ENCODE peak calls at places on chromosome 14, in ten cellular contexts. One of them, this sample, is unnamed.

GRCh38 chr14:65229431-65230286 is 127.3 kb upstream of the MAX start:
- DNase-seq in neural crest cell: peak
- DNase-seq in astrocyte: peak
- DNase-seq in cardiac fibroblast: peak
- DNase-seq in RWPE1: peak
- DNase-seq in fibroblast of the aortic adventitia: peak
- DNase-seq in AG04450: no peak
- DNase-seq in lower leg skin: peak
- DNase-seq in OCI-LY7: peak
- DNase-seq in psoas muscle: no peak
- DNase-seq in this sample: no peak

GRCh38 chr14:77988966-77989365 is 181.2 kb upstream of the NRXN3 start:
- DNase-seq in RWPE1: no peak
- DNase-seq in lower leg skin: no peak
- DNase-seq in AG04450: peak
- DNase-seq in fibroblast of the aortic adventitia: peak
- DNase-seq in OCI-LY7: no peak
- DNase-seq in neural crest cell: no peak
- DNase-seq in cardiac fibroblast: peak
- DNase-seq in psoas muscle: peak
- DNase-seq in astrocyte: peak
- DNase-seq in this sample: no peak

GRCh38 chr14:74509587-74510210 is 16.1 kb downstream of the ISCA2 start:
- DNase-seq in cardiac fibroblast: no peak
- DNase-seq in psoas muscle: no peak
- DNase-seq in lower leg skin: no peak
- DNase-seq in OCI-LY7: no peak
- DNase-seq in RWPE1: no peak
- DNase-seq in astrocyte: no peak
- DNase-seq in AG04450: no peak
- DNase-seq in fibroblast of the aortic adventitia: no peak
- DNase-seq in neural crest cell: no peak
- DNase-seq in this sample: no peak

GRCh38 chr14:45526715-45527549 is 273.9 kb upstream of the MIS18BP1 start:
- DNase-seq in RWPE1: peak
- DNase-seq in OCI-LY7: peak
- DNase-seq in AG04450: no peak
- DNase-seq in fibroblast of the aortic adventitia: no peak
- DNase-seq in astrocyte: no peak
- DNase-seq in neural crest cell: peak
- DNase-seq in psoas muscle: no peak
- DNase-seq in lower leg skin: no peak
- DNase-seq in cardiac fibroblast: no peak
- DNase-seq in this sample: peak

GRCh38 chr14:75911883-75912282 is 69.9 kb downstream of the TGFB3 start:
- DNase-seq in cardiac fibroblast: peak
- DNase-seq in RWPE1: no peak
- DNase-seq in psoas muscle: no peak
- DNase-seq in AG04450: no peak
- DNase-seq in astrocyte: peak
- DNase-seq in neural crest cell: peak
- DNase-seq in fibroblast of the aortic adventitia: peak
- DNase-seq in OCI-LY7: no peak
- DNase-seq in lower leg skin: no peak
- DNase-seq in this sample: no peak

GRCh38 chr14:36056846-36057245 is 119.7 kb downstream of the PTCSC3 start:
- DNase-seq in neural crest cell: no peak
- DNase-seq in lower leg skin: no peak
- DNase-seq in psoas muscle: no peak
- DNase-seq in astrocyte: no peak
- DNase-seq in cardiac fibroblast: no peak
- DNase-seq in OCI-LY7: no peak
- DNase-seq in AG04450: no peak
- DNase-seq in fibroblast of the aortic adventitia: no peak
- DNase-seq in RWPE1: no peak
- DNase-seq in this sample: no peak

GRCh38 chr14:70642313-70643235 is 858 bp downstream of the TTC9 start:
- DNase-seq in lower leg skin: no peak
- DNase-seq in fibroblast of the aortic adventitia: no peak
- DNase-seq in neural crest cell: peak
- DNase-seq in psoas muscle: peak
- DNase-seq in AG04450: no peak
- DNase-seq in OCI-LY7: peak
- DNase-seq in astrocyte: no peak
- DNase-seq in RWPE1: no peak
- DNase-seq in cardiac fibroblast: no peak
- DNase-seq in this sample: no peak

GRCh38 chr14:74913986-74914573 is 9.0 kb downstream of the RPS6KL1 start:
- DNase-seq in psoas muscle: peak
- DNase-seq in astrocyte: peak
- DNase-seq in OCI-LY7: peak
- DNase-seq in AG04450: peak
- DNase-seq in cardiac fibroblast: peak
- DNase-seq in lower leg skin: peak
- DNase-seq in RWPE1: peak
- DNase-seq in fibroblast of the aortic adventitia: peak
- DNase-seq in neural crest cell: peak
- DNase-seq in this sample: no peak

DNA sequence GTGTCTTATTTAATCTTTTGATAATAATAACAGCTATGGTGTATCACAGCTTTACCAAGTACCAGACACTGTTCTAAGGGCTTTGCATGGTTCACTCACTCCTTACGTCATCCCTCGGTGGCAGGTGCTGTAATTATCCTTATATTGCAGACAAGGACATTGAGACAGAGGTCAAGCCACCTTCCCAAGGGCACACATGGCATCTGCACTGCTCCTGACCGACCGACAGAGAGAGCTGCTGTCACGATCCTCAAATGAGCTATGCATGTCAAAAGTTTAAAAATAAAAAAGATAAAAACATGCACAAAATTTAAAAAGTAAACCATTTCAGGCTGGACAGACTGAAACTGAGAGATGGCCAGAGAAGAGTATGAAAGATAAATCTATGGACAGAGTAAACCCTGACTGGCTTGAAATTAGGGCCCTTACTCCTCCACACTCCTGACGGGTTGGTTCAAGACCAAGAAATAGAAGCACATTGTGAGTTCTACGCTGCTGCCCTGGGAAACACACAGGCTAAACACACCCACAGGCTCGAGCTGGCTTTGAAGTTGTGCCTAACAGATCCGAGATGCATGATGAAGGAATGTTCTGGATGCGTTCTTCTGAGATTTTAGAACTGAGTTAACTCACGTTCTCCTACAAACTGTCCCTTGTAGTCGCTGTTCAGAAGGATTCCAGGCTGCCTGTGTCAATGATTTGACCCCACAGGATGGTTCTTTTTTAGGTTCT is 268.7 kb downstream of the ZFP36L1 start:
- DNase-seq in neural crest cell: no peak
- DNase-seq in OCI-LY7: no peak
- DNase-seq in astrocyte: no peak
- DNase-seq in psoas muscle: no peak
- DNase-seq in AG04450: no peak
- DNase-seq in fibroblast of the aortic adventitia: peak
- DNase-seq in RWPE1: no peak
- DNase-seq in lower leg skin: peak
- DNase-seq in cardiac fibroblast: peak
- DNase-seq in this sample: no peak
- TF ChIP-seq CTCF in neural crest cell: no peak
- TF ChIP-seq CTCF in OCI-LY7: no peak
- TF ChIP-seq CTCF in astrocyte: no peak
- TF ChIP-seq CTCF in psoas muscle: peak
- TF ChIP-seq CTCF in AG04450: no peak
- TF ChIP-seq CTCF in fibroblast of the aortic adventitia: peak
- TF ChIP-seq CTCF in RWPE1: no peak
- TF ChIP-seq CTCF in lower leg skin: no peak
- TF ChIP-seq CTCF in cardiac fibroblast: peak
- TF ChIP-seq CTCF in this sample: no peak

DNA sequence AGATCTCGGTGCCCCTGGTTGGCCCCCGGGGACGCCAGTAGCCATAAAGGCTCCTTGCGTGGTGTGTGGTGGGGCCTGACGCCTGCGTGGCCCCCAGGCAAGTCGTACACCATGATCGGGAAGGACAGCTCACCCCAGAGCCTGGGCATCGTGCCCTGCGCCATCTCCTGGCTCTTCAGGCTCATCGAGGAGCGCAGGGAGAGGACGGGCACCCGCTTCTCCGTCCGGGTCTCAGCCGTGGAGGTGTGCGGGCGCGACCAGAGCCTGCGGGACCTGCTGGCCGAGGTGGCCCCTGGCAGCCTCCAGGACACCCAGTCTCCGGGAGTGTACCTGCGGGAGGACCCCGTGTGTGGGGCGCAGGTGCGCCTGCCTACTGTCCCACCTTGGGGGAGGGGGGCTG is 34.5 kb downstream of the KIF26A start:
- DNase-seq in cardiac fibroblast: no peak
- DNase-seq in AG04450: no peak
- DNase-seq in fibroblast of the aortic adventitia: no peak
- DNase-seq in OCI-LY7: no peak
- DNase-seq in astrocyte: no peak
- DNase-seq in RWPE1: no peak
- DNase-seq in psoas muscle: no peak
- DNase-seq in lower leg skin: no peak
- DNase-seq in neural crest cell: no peak
- DNase-seq in this sample: no peak
- TF ChIP-seq CTCF in cardiac fibroblast: no peak
- TF ChIP-seq CTCF in AG04450: no peak
- TF ChIP-seq CTCF in fibroblast of the aortic adventitia: no peak
- TF ChIP-seq CTCF in OCI-LY7: no peak
- TF ChIP-seq CTCF in astrocyte: no peak
- TF ChIP-seq CTCF in RWPE1: no peak
- TF ChIP-seq CTCF in psoas muscle: no peak
- TF ChIP-seq CTCF in lower leg skin: no peak
- TF ChIP-seq CTCF in neural crest cell: no peak
- TF ChIP-seq CTCF in this sample: no peak

GRCh38 chr14:69366069-69366468 is 32.0 kb downstream of the ERH start:
- DNase-seq in AG04450: no peak
- DNase-seq in lower leg skin: no peak
- DNase-seq in psoas muscle: no peak
- DNase-seq in RWPE1: no peak
- DNase-seq in neural crest cell: no peak
- DNase-seq in cardiac fibroblast: no peak
- DNase-seq in astrocyte: no peak
- DNase-seq in OCI-LY7: no peak
- DNase-seq in fibroblast of the aortic adventitia: no peak
- DNase-seq in this sample: no peak

GRCh38 chr14:69366761-69367160 is 31.3 kb downstream of the ERH start:
- DNase-seq in OCI-LY7: no peak
- DNase-seq in neural crest cell: no peak
- DNase-seq in fibroblast of the aortic adventitia: no peak
- DNase-seq in cardiac fibroblast: no peak
- DNase-seq in RWPE1: no peak
- DNase-seq in AG04450: no peak
- DNase-seq in astrocyte: no peak
- DNase-seq in lower leg skin: no peak
- DNase-seq in psoas muscle: no peak
- DNase-seq in this sample: no peak

GRCh38 chr14:69360438-69361108 is 37.5 kb downstream of the ERH start:
- DNase-seq in fibroblast of the aortic adventitia: no peak
- DNase-seq in lower leg skin: no peak
- DNase-seq in OCI-LY7: peak
- DNase-seq in cardiac fibroblast: no peak
- DNase-seq in neural crest cell: no peak
- DNase-seq in astrocyte: no peak
- DNase-seq in psoas muscle: no peak
- DNase-seq in AG04450: no peak
- DNase-seq in RWPE1: no peak
- DNase-seq in this sample: no peak

GRCh38 chr14:69363964-69364363 is 34.1 kb downstream of the ERH start:
- DNase-seq in fibroblast of the aortic adventitia: no peak
- DNase-seq in astrocyte: no peak
- DNase-seq in AG04450: no peak
- DNase-seq in psoas muscle: no peak
- DNase-seq in OCI-LY7: no peak
- DNase-seq in lower leg skin: no peak
- DNase-seq in RWPE1: no peak
- DNase-seq in neural crest cell: no peak
- DNase-seq in cardiac fibroblast: no peak
- DNase-seq in this sample: no peak

GRCh38 chr14:69363055-69363454 is 35.0 kb downstream of the ERH start:
- DNase-seq in AG04450: peak
- DNase-seq in lower leg skin: no peak
- DNase-seq in psoas muscle: peak
- DNase-seq in OCI-LY7: no peak
- DNase-seq in astrocyte: no peak
- DNase-seq in neural crest cell: peak
- DNase-seq in fibroblast of the aortic adventitia: peak
- DNase-seq in RWPE1: no peak
- DNase-seq in cardiac fibroblast: peak
- DNase-seq in this sample: no peak
- TF ChIP-seq CTCF in AG04450: peak
- TF ChIP-seq CTCF in lower leg skin: no peak
- TF ChIP-seq CTCF in psoas muscle: peak
- TF ChIP-seq CTCF in OCI-LY7: peak
- TF ChIP-seq CTCF in astrocyte: peak
- TF ChIP-seq CTCF in neural crest cell: peak
- TF ChIP-seq CTCF in fibroblast of the aortic adventitia: peak
- TF ChIP-seq CTCF in RWPE1: no peak
- TF ChIP-seq CTCF in cardiac fibroblast: peak
- TF ChIP-seq CTCF in this sample: peak

GRCh38 chr14:102975662-102976061 is 53.2 kb downstream of the AMN start:
- DNase-seq in lower leg skin: no peak
- DNase-seq in OCI-LY7: no peak
- DNase-seq in astrocyte: no peak
- DNase-seq in psoas muscle: no peak
- DNase-seq in neural crest cell: no peak
- DNase-seq in fibroblast of the aortic adventitia: no peak
- DNase-seq in RWPE1: no peak
- DNase-seq in cardiac fibroblast: no peak
- DNase-seq in AG04450: no peak
- DNase-seq in this sample: no peak
- TF ChIP-seq CTCF in lower leg skin: no peak
- TF ChIP-seq CTCF in OCI-LY7: peak
- TF ChIP-seq CTCF in astrocyte: no peak
- TF ChIP-seq CTCF in psoas muscle: no peak
- TF ChIP-seq CTCF in neural crest cell: no peak
- TF ChIP-seq CTCF in fibroblast of the aortic adventitia: no peak
- TF ChIP-seq CTCF in RWPE1: no peak
- TF ChIP-seq CTCF in cardiac fibroblast: no peak
- TF ChIP-seq CTCF in AG04450: no peak
- TF ChIP-seq CTCF in this sample: peak

DNA sequence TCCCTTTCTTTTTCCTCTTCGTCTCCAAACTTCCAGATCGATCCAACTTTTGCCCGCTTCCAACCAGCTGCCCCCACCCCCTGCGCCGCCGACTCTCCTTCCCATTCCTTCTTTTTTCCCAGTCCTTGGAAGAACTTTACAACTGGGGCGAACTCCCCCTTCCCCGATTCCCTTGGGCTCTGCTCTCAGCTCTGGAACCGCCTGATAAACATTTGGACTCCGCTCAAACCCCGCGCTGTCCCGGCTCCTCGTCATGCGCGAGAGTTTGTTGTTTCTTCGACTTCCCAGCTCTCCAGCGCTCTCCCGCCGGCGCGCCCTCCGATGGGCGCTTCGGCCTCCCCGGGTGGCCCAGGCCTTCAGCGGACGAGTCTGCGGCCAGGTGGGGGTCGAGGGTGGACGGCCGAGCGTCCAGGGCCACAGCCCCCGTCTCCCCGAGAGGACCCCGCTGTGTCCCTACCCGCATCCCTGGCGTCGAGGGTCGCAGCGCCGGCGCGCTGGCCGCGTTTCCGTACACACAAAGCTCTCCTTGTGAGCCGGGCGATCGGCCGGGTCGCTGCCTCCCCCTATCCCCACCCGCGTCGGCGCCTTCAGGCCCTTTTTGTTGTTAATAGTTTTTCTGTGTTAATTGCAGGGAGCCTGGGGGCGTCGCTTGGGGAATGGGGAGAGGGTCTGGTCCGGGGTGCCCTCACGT is 819 bp downstream of the MMP14 start:
- DNase-seq in psoas muscle: no peak
- DNase-seq in neural crest cell: peak
- DNase-seq in AG04450: no peak
- DNase-seq in OCI-LY7: no peak
- DNase-seq in astrocyte: no peak
- DNase-seq in RWPE1: no peak
- DNase-seq in fibroblast of the aortic adventitia: peak
- DNase-seq in lower leg skin: no peak
- DNase-seq in cardiac fibroblast: peak
- DNase-seq in this sample: no peak
- TF ChIP-seq CTCF in psoas muscle: no peak
- TF ChIP-seq CTCF in neural crest cell: no peak
- TF ChIP-seq CTCF in AG04450: peak
- TF ChIP-seq CTCF in OCI-LY7: no peak
- TF ChIP-seq CTCF in astrocyte: no peak
- TF ChIP-seq CTCF in RWPE1: no peak
- TF ChIP-seq CTCF in fibroblast of the aortic adventitia: no peak
- TF ChIP-seq CTCF in lower leg skin: no peak
- TF ChIP-seq CTCF in cardiac fibroblast: no peak
- TF ChIP-seq CTCF in this sample: no peak

This sample was measured in GM12864.